ENCODE peak calls at places on chromosomes 2 and 18, in six cellular contexts. One of them, this sample, is unnamed.

GRCh38 chr2:111219285-111219684 is 98.6 kb downstream of the BCL2L11 start:
- DNase-seq in brain microvascular endothelial cell: no peak
- DNase-seq in head of caudate nucleus: no peak
- DNase-seq in fibroblast of the conjunctiva: no peak
- DNase-seq in MG63: no peak
- DNase-seq in EH: no peak
- DNase-seq in this sample: no peak

GRCh38 chr2:174667461-174667860 is 69.9 kb upstream of the WIPF1 start:
- DNase-seq in brain microvascular endothelial cell: no peak
- DNase-seq in head of caudate nucleus: no peak
- DNase-seq in fibroblast of the conjunctiva: no peak
- DNase-seq in MG63: no peak
- DNase-seq in EH: no peak
- DNase-seq in this sample: no peak

GRCh38 chr2:120803764-120804335 is 68.2 kb downstream of the GLI2 start:
- DNase-seq in brain microvascular endothelial cell: no peak
- DNase-seq in head of caudate nucleus: no peak
- DNase-seq in fibroblast of the conjunctiva: no peak
- DNase-seq in MG63: no peak
- DNase-seq in EH: peak; percentile 23
- DNase-seq in this sample: no peak

GRCh38 chr2:118274841-118275510 is 186.7 kb downstream of the INSIG2 start:
- DNase-seq in brain microvascular endothelial cell: no peak
- DNase-seq in head of caudate nucleus: no peak
- DNase-seq in fibroblast of the conjunctiva: no peak
- DNase-seq in MG63: no peak
- DNase-seq in EH: no peak
- DNase-seq in this sample: no peak

GRCh38 chr2:242031481-242032019 is 162.0 kb downstream of the RTP5 start:
- DNase-seq in brain microvascular endothelial cell: peak; percentile 63
- DNase-seq in head of caudate nucleus: no peak
- DNase-seq in fibroblast of the conjunctiva: no peak
- DNase-seq in MG63: no peak
- DNase-seq in EH: peak; percentile 89
- DNase-seq in this sample: no peak

GRCh38 chr2:65390134-65390533 is 42.3 kb downstream of the SPRED2 start:
- DNase-seq in brain microvascular endothelial cell: no peak
- DNase-seq in head of caudate nucleus: no peak
- DNase-seq in fibroblast of the conjunctiva: no peak
- DNase-seq in MG63: no peak
- DNase-seq in EH: no peak
- DNase-seq in this sample: no peak

GRCh38 chr2:70785137-70785911 is 5.1 kb downstream of the FIGLA start:
- DNase-seq in brain microvascular endothelial cell: peak; percentile 12
- DNase-seq in head of caudate nucleus: peak; percentile 61
- DNase-seq in fibroblast of the conjunctiva: no peak
- DNase-seq in MG63: peak; percentile 38
- DNase-seq in EH: peak; percentile 48
- DNase-seq in this sample: peak; percentile 38

GRCh38 chr2:135694711-135695110 is 46.9 kb upstream of the UBXN4 start:
- DNase-seq in brain microvascular endothelial cell: no peak
- DNase-seq in head of caudate nucleus: no peak
- DNase-seq in fibroblast of the conjunctiva: no peak
- DNase-seq in MG63: no peak
- DNase-seq in EH: peak; percentile 17
- DNase-seq in this sample: no peak

GRCh38 chr2:173881466-173881865 is 83.7 kb downstream of the SP3 start:
- DNase-seq in brain microvascular endothelial cell: no peak
- DNase-seq in head of caudate nucleus: no peak
- DNase-seq in fibroblast of the conjunctiva: peak; percentile 23
- DNase-seq in MG63: peak; percentile 8
- DNase-seq in EH: peak; percentile 15
- DNase-seq in this sample: no peak

GRCh38 chr2:201220102-201220570 is 37.2 kb downstream of the CASP10 start:
- DNase-seq in brain microvascular endothelial cell: no peak
- DNase-seq in head of caudate nucleus: no peak
- DNase-seq in fibroblast of the conjunctiva: no peak
- DNase-seq in MG63: no peak
- DNase-seq in EH: no peak
- DNase-seq in this sample: no peak

GRCh38 chr2:239086325-239087020 is 238.6 kb downstream of the TWIST2 start:
- DNase-seq in brain microvascular endothelial cell: no peak
- DNase-seq in head of caudate nucleus: no peak
- DNase-seq in fibroblast of the conjunctiva: no peak
- DNase-seq in MG63: no peak
- DNase-seq in EH: no peak
- DNase-seq in this sample: no peak

GRCh38 chr18:72700961-72701710 is 157.0 kb upstream of the CBLN2 start:
- DNase-seq in brain microvascular endothelial cell: peak; percentile 2
- DNase-seq in head of caudate nucleus: no peak
- DNase-seq in fibroblast of the conjunctiva: peak; percentile 4
- DNase-seq in MG63: no peak
- DNase-seq in EH: peak; percentile 20
- DNase-seq in this sample: peak; percentile 5

GRCh38 chr2:178195390-178196166 is 1.3 kb downstream of the OSBPL6 start:
- DNase-seq in brain microvascular endothelial cell: no peak
- DNase-seq in head of caudate nucleus: no peak
- DNase-seq in fibroblast of the conjunctiva: no peak
- DNase-seq in MG63: no peak
- DNase-seq in EH: no peak
- DNase-seq in this sample: no peak

GRCh38 chr18:32701288-32701687 is 71.5 kb downstream of the KLHL14 start:
- DNase-seq in brain microvascular endothelial cell: no peak
- DNase-seq in head of caudate nucleus: no peak
- DNase-seq in fibroblast of the conjunctiva: no peak
- DNase-seq in MG63: no peak
- DNase-seq in EH: no peak
- DNase-seq in this sample: no peak

GRCh38 chr2:190431907-190432306 is 23.8 kb downstream of the MFSD6 start:
- DNase-seq in brain microvascular endothelial cell: no peak
- DNase-seq in head of caudate nucleus: no peak
- DNase-seq in fibroblast of the conjunctiva: no peak
- DNase-seq in MG63: no peak
- DNase-seq in EH: peak; percentile 19
- DNase-seq in this sample: no peak

GRCh38 chr2:64448069-64448468 is 5.9 kb upstream of the LGALSL start:
- DNase-seq in brain microvascular endothelial cell: no peak
- DNase-seq in head of caudate nucleus: peak; percentile 36
- DNase-seq in fibroblast of the conjunctiva: no peak
- DNase-seq in MG63: no peak
- DNase-seq in EH: no peak
- DNase-seq in this sample: no peak

GRCh38 chr2:33118648-33119047 is 171.9 kb downstream of the LTBP1 start:
- DNase-seq in brain microvascular endothelial cell: no peak
- DNase-seq in head of caudate nucleus: no peak
- DNase-seq in fibroblast of the conjunctiva: no peak
- DNase-seq in MG63: no peak
- DNase-seq in EH: no peak
- DNase-seq in this sample: no peak

GRCh38 chr2:13558368-13558767 is 841.6 kb downstream of the TRIB2 start:
- DNase-seq in brain microvascular endothelial cell: peak; percentile 64
- DNase-seq in head of caudate nucleus: no peak
- DNase-seq in fibroblast of the conjunctiva: no peak
- DNase-seq in MG63: peak; percentile 30
- DNase-seq in EH: no peak
- DNase-seq in this sample: no peak

GRCh38 chr2:121309801-121310200 is 24.8 kb upstream of the TFCP2L1 start:
- DNase-seq in brain microvascular endothelial cell: no peak
- DNase-seq in head of caudate nucleus: no peak
- DNase-seq in fibroblast of the conjunctiva: no peak
- DNase-seq in MG63: no peak
- DNase-seq in EH: no peak
- DNase-seq in this sample: no peak

GRCh38 chr18:59996370-59996966 is 96.7 kb downstream of the PMAIP1 start:
- DNase-seq in brain microvascular endothelial cell: peak; percentile 57
- DNase-seq in head of caudate nucleus: peak; percentile 41
- DNase-seq in fibroblast of the conjunctiva: peak; percentile 36
- DNase-seq in MG63: peak; percentile 21
- DNase-seq in EH: peak; percentile 63
- DNase-seq in this sample: peak; percentile 18